ENCODE peak calls at places on chromosomes 2 and 18, in six cellular contexts. N is GM23338; D is CD8-positive, alpha-beta T cell; Y is NCI-H2029; A is astrocyte of the cerebellum; W is stomach. C is an unnamed sample.

GRCh38 chr2:119801040-119801439 is 41.3 kb downstream of the PTPN4 start:
- DNase-seq in N (no peak), D (no peak), Y (no peak), A (no peak), W (no peak), C (no peak)

GRCh38 chr18:79988079-79988924 is at the start of gene TXNL4A:
- DNase-seq in N (peak; percentile 87), D (peak; percentile 83), Y (peak; percentile 52), A (peak; percentile 56), W (peak; percentile 89), C (peak; percentile 78)

GRCh38 chr2:46487667-46488333 is 8.4 kb downstream of the TMEM247 start:
- DNase-seq in N (peak; percentile 14), D (no peak), Y (no peak), A (peak; percentile 9), W (no peak), C (no peak)

GRCh38 chr2:195318440-195319111 is 338.4 kb upstream of the SLC39A10 start:
- DNase-seq in N (peak; percentile 67), D (no peak), Y (peak; percentile 1), A (peak; percentile 46), W (no peak), C (peak; percentile 50)

GRCh38 chr2:24870891-24871705 is 48.9 kb downstream of the ADCY3 start:
- DNase-seq in N (no peak), D (no peak), Y (no peak), A (no peak), W (no peak), C (no peak)

GRCh38 chr2:109448946-109449788 is 164.6 kb downstream of the SEPTIN10 start:
- DNase-seq in N (no peak), D (no peak), Y (peak; percentile 61), A (no peak), W (peak; percentile 63), C (no peak)

GRCh38 chr2:136065384-136065783 is 52.6 kb downstream of the CXCR4 start:
- DNase-seq in N (no peak), D (no peak), Y (no peak), A (no peak), W (no peak), C (no peak)

GRCh38 chr2:208384637-208385036 is 22.0 kb upstream of the PTH2R start:
- DNase-seq in N (no peak), D (no peak), Y (no peak), A (no peak), W (no peak), C (no peak)

GRCh38 chr2:135124924-135125886 is 73.1 kb downstream of the RAB3GAP1 start:
- DNase-seq in N (no peak), D (no peak), Y (no peak), A (no peak), W (no peak), C (no peak)

C was measured in BE2C.